ENCODE peak calls at places on chromosomes 7 and 10, in eight cellular contexts. T is heart right ventricle, Z is HFF-Myc, R is astrocyte of the spinal cord, Q is thoracic aorta, S is hepatocyte, D is mesendoderm, C is ovary. H is an unnamed sample.

GRCh38 chr7:28688651-28689050 is 269.5 kb downstream of the TRIL start:
- DNase-seq in T (no peak), Z (no peak), R (peak; percentile 74), Q (no peak), S (no peak), D (no peak), C (no peak), H (no peak)

GRCh38 chr10:91313761-91314520 is 93.5 kb downstream of the PCGF5 start:
- DNase-seq in T (no peak), Z (peak; percentile 85), R (peak; percentile 77), Q (no peak), S (no peak), D (no peak), C (no peak), H (no peak)

GRCh38 chr7:36691983-36692382 is 32.3 kb downstream of the AOAH start:
- DNase-seq in T (no peak), Z (no peak), R (no peak), Q (no peak), S (no peak), D (no peak), C (no peak), H (no peak)

GRCh38 chr7:119344466-119344865 is 928.5 kb upstream of the KCND2 start:
- DNase-seq in T (no peak), Z (no peak), R (no peak), Q (no peak), S (no peak), D (no peak), C (no peak), H (no peak)

GRCh38 chr10:4839353-4839752 is 13.3 kb downstream of the AKR1E2 start:
- DNase-seq in T (no peak), Z (no peak), R (no peak), Q (no peak), S (no peak), D (no peak), C (no peak), H (no peak)

GRCh38 chr10:14039968-14040668 is 290.6 kb downstream of the FRMD4A start:
- DNase-seq in T (no peak), Z (no peak), R (peak; percentile 57), Q (no peak), S (no peak), D (peak; percentile 57), C (no peak), H (no peak)

GRCh38 chr7:114310344-114311118 is 104.1 kb upstream of the FOXP2 start:
- DNase-seq in T (no peak), Z (no peak), R (no peak), Q (no peak), S (no peak), D (no peak), C (no peak), H (no peak)

GRCh38 chr10:119006451-119007210 is 22.9 kb upstream of the NANOS1 start:
- DNase-seq in T (no peak), Z (peak; percentile 79), R (peak; percentile 98), Q (peak; percentile 68), S (peak; percentile 84), D (no peak), C (no peak), H (peak; percentile 78)

GRCh38 chr10:11610151-11610854 is 1.1 kb downstream of the USP6NL start:
- DNase-seq in T (no peak), Z (no peak), R (peak; percentile 36), Q (no peak), S (no peak), D (no peak), C (no peak), H (no peak)

GRCh38 chr10:11609052-11609451 is 2.4 kb downstream of the USP6NL start:
- DNase-seq in T (no peak), Z (no peak), R (no peak), Q (no peak), S (no peak), D (no peak), C (no peak), H (no peak)

GRCh38 chr10:11605807-11606408 is 5.5 kb downstream of the USP6NL start:
- DNase-seq in T (no peak), Z (no peak), R (no peak), Q (no peak), S (no peak), D (no peak), C (no peak), H (no peak)

GRCh38 chr10:11609492-11610093 is 1.9 kb downstream of the USP6NL start:
- DNase-seq in T (no peak), Z (no peak), R (no peak), Q (no peak), S (no peak), D (peak; percentile 40), C (no peak), H (no peak)

DNA sequence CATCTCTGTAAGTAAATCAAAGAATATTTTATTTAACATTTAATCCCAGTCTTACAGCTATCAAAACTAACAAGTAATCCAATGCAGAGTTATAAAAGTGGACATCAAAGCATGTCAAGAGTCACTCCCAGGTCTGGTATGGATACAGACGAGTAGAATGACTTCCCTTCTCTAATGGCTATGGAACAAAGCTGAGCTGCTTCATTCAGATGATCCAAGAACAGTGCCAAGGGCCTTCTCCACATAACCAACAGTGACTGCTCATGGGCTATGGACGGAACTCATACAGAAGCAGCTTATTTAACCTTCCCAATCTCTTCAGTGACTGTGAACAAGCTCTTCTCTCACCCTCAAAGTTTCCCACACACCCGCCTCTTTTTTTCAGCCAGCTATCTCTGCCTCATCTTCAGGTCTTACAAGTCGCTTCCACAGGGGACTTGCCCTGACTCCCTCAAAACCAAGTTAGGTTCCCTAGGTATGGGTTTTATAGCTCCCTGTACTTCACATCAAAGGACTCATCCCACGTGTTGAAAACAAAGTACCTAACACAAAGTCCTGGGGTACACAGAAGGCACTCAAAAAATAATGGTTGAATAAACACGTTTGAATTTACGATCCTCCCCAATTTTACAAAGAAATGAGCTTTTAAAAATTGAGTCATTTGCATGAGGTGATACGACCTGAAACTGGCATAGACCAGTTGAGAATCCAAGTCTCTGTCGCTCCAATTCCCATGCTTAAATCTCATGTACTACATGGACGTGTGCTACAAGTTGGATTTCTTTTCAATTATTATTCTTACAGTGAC is 3.1 kb downstream of the USP6NL start:
- DNase-seq in T (no peak), Z (no peak), R (no peak), Q (no peak), S (no peak), D (peak; percentile 19), C (no peak), H (no peak)
- H3K4me3 ChIP-seq in T (no peak overlapping the region), Z (no peak overlapping the region), R (no peak overlapping the region), Q (no peak overlapping the region), S (no peak overlapping the region), D (no peak overlapping the region), C (no peak overlapping the region), H (no peak overlapping the region)

DNA sequence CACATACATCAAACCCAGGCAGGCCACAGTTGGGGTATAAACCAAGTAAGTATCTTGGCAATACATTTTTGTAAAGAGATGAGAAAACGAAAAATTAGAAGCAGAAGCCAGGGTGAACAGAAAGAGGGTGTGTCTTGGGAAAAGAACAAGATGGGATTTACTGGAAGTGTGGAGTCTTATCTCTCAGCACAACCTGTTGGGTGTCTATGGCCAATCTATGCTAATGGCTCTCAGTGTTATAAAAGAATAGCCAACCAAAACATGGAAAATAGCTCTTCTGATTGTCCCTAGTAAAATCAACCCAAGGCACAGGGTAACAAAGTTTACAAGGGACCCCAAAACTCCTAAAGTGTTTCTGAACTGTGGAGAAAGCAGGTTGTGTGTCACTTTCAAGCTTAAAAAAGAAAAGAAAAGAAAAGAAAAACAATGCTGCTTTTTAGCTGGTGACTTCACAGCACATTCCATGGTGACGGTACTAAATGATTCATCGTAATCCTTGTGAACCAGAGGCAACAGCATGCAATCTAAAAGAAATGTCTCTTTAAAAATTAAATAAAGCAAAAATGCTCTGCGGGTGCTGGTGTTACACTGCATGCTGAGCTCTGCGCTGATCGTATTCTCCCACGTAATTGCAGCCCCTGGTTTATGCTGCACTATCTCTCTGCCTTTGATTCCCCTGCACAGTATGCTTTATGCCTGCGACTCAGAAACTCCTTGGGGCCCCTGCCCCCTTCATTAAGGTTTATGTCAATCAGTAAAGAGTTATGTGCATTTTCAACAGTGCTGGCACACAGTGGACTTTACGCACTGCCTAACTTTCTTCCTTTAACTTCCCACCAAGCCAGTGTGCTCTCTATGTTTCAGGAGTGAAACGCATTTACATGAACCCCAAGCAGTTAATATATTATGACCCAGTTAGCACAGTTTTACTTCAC is 100.7 kb downstream of the C10orf90 start:
- DNase-seq in T (no peak), Z (peak; percentile 17), R (peak; percentile 92), Q (no peak), S (peak; percentile 19), D (peak; percentile 73), C (no peak), H (no peak)
- H3K4me3 ChIP-seq in T (no peak overlapping the region), Z (no peak overlapping the region), R (no peak overlapping the region), Q (no peak overlapping the region), S (no peak overlapping the region), D (no peak overlapping the region), C (no peak overlapping the region), H (no peak overlapping the region)

DNA sequence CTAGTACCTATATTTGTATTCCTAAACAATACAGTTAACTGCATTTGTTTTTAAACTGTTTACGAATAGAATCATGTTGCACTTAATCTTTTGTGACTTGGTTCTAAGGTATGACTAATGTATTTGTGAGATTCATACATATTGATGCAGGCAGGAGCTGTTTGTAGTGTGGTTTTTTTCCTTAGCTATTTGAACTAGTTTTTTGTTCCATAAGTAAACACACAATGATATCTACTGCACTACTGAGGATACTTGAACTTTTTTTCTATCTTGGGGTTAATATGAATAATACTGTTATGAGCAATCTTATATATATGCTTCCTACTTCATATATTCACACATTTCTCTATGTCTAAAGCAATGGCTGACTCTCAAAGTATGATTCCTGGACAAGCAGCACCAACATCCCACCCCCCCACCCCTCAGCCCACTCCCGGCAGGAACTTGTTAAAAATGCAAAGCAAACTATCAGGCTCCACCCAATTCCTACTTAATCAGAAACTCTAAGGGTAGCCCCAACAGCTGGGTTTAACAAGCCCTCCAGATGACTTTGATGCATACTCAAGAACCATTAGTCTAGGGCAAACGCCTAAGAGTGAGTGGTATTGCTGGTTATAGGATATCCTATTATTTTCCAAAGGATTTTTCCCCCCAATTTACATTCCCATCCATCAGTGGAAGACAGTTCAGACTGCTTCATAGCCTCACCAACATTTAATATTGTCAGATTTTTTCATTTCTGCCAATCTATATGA is 25.8 kb downstream of the BRAF start:
- DNase-seq in T (no peak), Z (no peak), R (no peak), Q (no peak), S (no peak), D (peak; percentile 3), C (no peak), H (no peak)
- H3K4me3 ChIP-seq in T (no peak overlapping the region), Z (no peak overlapping the region), R (no peak overlapping the region), Q (no peak overlapping the region), S (no peak overlapping the region), D (no peak overlapping the region), C (no peak overlapping the region), H (no peak overlapping the region)

DNA sequence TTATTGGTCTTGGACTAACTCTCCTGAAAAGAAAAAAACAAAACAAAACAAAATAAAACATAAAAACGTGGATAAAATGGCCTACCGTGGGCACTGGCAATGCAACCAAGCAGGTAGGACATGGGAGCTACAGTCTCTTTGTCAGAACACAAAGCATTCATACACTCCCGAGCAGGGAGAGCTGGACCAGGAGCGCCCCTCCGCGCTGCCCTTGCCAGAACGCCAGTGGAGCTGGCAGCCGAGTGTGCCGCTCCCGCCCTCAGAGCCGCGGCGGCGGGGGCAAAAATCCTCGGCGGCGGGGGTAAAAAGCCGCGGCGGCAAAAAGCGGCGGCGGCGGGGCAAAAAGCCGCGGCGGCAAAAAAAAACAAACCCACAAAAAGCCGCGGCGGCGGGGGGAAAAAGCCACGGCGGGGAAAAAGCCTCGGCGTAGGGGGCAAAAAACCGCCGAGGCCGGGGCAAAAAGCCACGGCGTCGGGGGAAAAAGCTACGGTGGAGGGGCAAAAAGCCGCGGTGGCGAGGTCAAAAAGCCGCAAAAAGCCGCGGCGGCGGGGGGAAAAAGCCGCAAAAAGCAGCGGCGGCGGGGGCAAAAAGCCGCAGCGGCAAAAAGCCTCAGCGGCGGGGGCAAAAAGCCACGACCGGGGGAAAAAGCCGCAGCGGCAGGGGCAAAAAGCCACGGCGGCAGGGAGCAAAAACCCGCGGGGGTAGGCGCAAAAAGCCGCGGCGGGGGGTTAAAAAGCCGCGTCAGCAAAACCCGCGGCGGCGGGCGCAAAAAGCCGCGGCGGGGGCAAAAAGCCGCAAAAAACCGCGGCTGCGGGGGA is 418.1 kb downstream of the ZNF716 start:
- DNase-seq in T (peak; percentile 13), Z (no peak), R (no peak), Q (no peak), S (no peak), D (no peak), C (no peak), H (no peak)
- H3K4me3 ChIP-seq in T (peak overlapping the region; percentile 35), Z (no peak overlapping the region), R (peak overlapping the region; percentile 33), Q (peak overlapping the region; percentile 68), S (no peak overlapping the region), D (no peak overlapping the region), C (peak overlapping the region; percentile 12), H (no peak overlapping the region)